ENCODE peak calls at places on chromosome X, in nine cellular contexts. H, D, T, P, W, I, S, E and Y are unnamed samples.

GRCh38 chrX:17705211-17705610 is 32.1 kb upstream of the SCML1 start:
- DNase-seq in W (no peak), P (no peak), E (no peak), D (no peak), S (no peak), I (no peak), T (no peak), H (no peak), Y (no peak)

GRCh38 chrX:120514236-120514635 is 45.1 kb upstream of the LAMP2 start:
- DNase-seq in D (no peak), S (no peak), W (no peak), T (no peak), P (peak; percentile 7), I (peak; percentile 5), H (no peak), E (no peak), Y (no peak)

GRCh38 chrX:103413981-103414380 is 37.6 kb downstream of the BEX3 start:
- DNase-seq in W (no peak), P (no peak), D (no peak), E (no peak), I (no peak), T (no peak), H (no peak), S (no peak), Y (no peak)

GRCh38 chrX:44828008-44828605 is 15.7 kb upstream of the DUSP21 start:
- DNase-seq in E (no peak), P (peak; percentile 24), D (no peak), H (no peak), T (no peak), I (no peak), S (no peak), W (peak; percentile 10), Y (no peak)

GRCh38 chrX:152821145-152821765 is 9.3 kb downstream of the CETN2 start:
- DNase-seq in E (no peak), W (peak; percentile 18), T (peak; percentile 46), D (no peak), P (peak; percentile 31), H (peak; percentile 52), I (peak; percentile 51), S (peak; percentile 26), Y (no peak)

GRCh38 chrX:44096666-44097065 is 123.5 kb upstream of the NDP start:
- DNase-seq in W (no peak), D (no peak), S (no peak), P (no peak), H (no peak), T (no peak), I (no peak), E (no peak), Y (no peak)

GRCh38 chrX:17549005-17549685 is 174.1 kb downstream of the NHS start:
- DNase-seq in D (no peak), H (no peak), I (no peak), T (no peak), S (no peak), W (no peak), E (no peak), P (no peak), Y (no peak)

GRCh38 chrX:24030597-24030996 is 3.6 kb upstream of the KLHL15 start:
- DNase-seq in H (no peak), E (no peak), W (no peak), S (no peak), P (no peak), T (no peak), I (no peak), D (no peak), Y (no peak)

DNA sequence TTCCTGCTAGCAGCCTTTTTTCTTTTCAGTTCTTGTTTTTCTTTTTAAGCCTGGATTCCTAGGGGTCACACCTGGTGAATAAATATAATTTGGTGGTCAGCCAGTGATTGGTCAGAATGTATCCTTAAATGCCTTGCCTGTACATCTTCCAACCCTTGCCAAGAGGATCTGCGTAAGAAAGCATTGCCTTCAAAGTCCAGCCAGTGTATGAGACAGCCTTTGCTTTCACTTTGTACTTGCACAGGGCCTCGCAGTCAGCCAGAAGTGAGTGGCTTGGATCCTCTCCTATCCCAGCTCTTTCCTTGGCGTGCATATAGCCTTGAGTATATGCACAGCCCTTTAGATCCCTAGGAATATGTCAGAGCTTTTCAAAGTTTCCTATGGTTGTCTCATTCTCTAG is 22.2 kb downstream of the KANTR start:
- DNase-seq in W (no peak), D (no peak), H (no peak), I (no peak), E (no peak), T (peak; percentile 14), S (no peak), P (no peak), Y (no peak)
- H3K27ac ChIP-seq in W (no peak overlapping the region), D (peak overlapping the region; percentile 51), H (peak overlapping the region; percentile 53), I (no peak overlapping the region), E (peak overlapping the region; percentile 79), T (peak overlapping the region; percentile 76), S (no peak overlapping the region), P (no peak overlapping the region), Y (no peak overlapping the region)

DNA sequence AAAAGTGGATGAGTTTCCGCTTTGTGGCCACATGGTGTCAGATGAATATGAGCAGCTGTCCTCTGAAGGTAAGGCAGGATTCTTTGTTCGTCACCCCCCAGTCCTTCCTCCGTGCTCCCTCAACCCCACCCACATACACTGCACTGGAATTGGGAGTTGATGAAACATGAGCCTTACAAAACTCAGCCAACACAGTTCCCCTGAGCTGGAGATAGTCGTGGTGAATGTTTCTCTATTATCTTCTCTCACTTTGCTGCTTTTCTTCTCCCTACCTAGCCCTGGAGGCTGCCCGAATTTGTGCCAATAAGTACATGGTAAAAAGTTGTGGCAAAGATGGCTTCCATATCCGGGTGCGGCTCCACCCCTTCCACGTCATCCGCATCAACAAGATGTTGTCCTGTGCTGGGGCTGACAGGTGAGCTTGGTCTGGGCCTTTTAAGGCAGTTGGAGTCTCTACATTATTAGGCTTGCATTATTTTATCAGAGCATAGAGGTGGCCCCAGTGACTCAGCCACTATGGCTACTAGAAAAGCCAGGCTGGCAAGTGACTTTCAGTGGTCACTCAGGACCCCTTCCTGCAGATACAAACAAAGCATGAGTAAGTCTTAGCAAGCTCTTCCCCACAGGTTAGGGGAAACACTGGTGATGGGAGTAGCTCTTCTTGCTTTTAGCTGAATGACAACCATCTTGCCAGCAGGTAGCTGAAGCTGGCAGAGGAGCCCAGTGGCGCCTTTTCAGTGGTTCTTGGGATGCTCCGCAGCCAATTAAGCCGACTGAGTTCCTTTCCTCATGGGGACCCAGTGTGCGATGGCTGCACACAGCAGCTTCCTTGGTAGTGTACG is 1.6 kb downstream of the RPL10 start:
- DNase-seq in E (no peak), W (no peak), D (no peak), I (peak; percentile 32), S (no peak), P (no peak), H (no peak), T (no peak), Y (no peak)
- TF ChIP-seq POLR2AphosphoS5 in E (no peak), W (peak; percentile 20), D (no peak), I (no peak), S (no peak), P (no peak), H (no peak), T (no peak), Y (peak; percentile 4)

DNA sequence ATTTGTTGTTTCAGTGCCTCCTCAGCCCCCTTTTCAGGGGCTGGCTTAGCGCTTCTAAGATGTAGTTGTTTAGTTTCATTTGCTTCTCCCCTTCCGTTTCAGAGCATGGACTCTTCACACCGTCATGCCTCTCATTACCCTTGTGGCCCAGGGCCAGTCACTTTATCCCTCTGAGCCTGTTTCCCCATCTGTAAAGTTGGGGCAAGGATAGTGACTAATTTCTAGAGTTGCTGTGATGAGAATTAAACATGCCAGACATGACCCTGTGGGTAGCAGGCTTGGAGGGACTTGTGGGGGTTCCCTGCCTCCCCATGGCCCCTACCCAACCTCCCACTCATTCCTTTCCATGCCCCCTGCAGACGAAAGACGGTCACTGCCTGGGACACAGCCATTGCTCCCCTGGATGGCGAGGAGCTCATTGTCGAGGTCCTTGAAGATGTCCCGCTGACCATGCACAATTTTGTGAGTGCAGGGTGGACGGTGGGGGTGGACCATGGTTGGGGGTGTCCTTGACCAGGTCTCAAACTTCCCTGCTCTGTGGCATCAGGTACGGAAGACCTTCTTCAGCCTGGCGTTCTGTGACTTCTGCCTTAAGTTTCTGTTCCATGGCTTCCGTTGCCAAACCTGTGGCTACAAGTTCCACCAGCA is 3.6 kb downstream of the ARAF start:
- DNase-seq in S (no peak), H (no peak), D (no peak), P (no peak), E (no peak), W (no peak), I (no peak), T (no peak), Y (no peak)
- H3K36me3 ChIP-seq in S (peaks cover 14% of the 10 kb centered on the region), H (peaks cover 10% of the 10 kb centered on the region), D (no peaks in the 10 kb centered on the region), P (no peaks in the 10 kb centered on the region), E (peaks cover 56% of the 10 kb centered on the region), W (peaks cover 3% of the 10 kb centered on the region), I (peaks cover 66% of the 10 kb centered on the region), T (no peaks in the 10 kb centered on the region), Y (peaks cover 59% of the 10 kb centered on the region)

DNA sequence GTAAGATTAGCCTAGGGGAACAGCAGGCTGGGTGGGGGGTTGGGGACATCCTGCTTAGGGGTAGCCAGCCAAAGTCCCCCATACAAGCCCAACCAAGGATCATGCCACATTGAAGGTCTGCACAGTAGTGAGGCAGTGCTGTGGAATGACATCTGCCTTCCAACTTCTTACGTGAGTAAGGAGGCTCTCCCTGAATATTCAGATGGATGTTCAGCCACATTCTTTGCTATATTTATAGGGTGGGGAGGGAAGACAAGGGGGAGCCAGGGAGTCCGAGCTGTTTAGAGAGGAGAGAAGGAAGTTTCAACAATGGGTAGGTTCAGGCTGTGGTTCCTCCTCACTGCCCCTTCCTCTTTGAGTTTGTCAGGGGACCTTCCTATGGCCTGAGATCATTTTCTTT is 29.7 kb downstream of the MSN start:
- DNase-seq in D (no peak), E (no peak), S (no peak), I (no peak), P (no peak), T (no peak), H (no peak), W (no peak), Y (no peak)
- H3K27ac ChIP-seq in D (no peak overlapping the region), E (peak overlapping the region; percentile 67), S (peak overlapping the region; percentile 76), I (peak overlapping the region; percentile 81), P (peak overlapping the region; percentile 84), T (peak overlapping the region; percentile 67), H (peak overlapping the region; percentile 77), W (no peak overlapping the region), Y (peak overlapping the region; percentile 74)